ENCODE peak calls at places on chromosomes 11 and 22, in nine cellular contexts. One of them, this sample, is unnamed.

GRCh38 chr22:41565403-41566054 is 4.7 kb downstream of the CSDC2 start:
- DNase-seq in fibroblast of lung: peak
- DNase-seq in body of pancreas: peak
- DNase-seq in HFF-Myc: peak
- DNase-seq in stromal cell of bone marrow: peak
- DNase-seq in GM03348: peak
- DNase-seq in head of caudate nucleus: no peak
- DNase-seq in NB4: peak
- DNase-seq in activated CD4-positive, alpha-beta T cell treated with anti-CD3 and anti-CD28 coated beads, Interleukin-2, amount 10 ng/mL, durations not matched to agents 7 days and 5 days: peak
- DNase-seq in this sample: peak

GRCh38 chr11:67452141-67452952 is at the start of gene GPR152:
- DNase-seq in fibroblast of lung: no peak
- DNase-seq in body of pancreas: peak
- DNase-seq in HFF-Myc: no peak
- DNase-seq in stromal cell of bone marrow: no peak
- DNase-seq in GM03348: no peak
- DNase-seq in head of caudate nucleus: no peak
- DNase-seq in NB4: no peak
- DNase-seq in activated CD4-positive, alpha-beta T cell treated with anti-CD3 and anti-CD28 coated beads, Interleukin-2, amount 10 ng/mL, durations not matched to agents 7 days and 5 days: no peak
- DNase-seq in this sample: peak

GRCh38 chr11:106418786-106419185 is 341.3 kb downstream of the AASDHPPT start:
- DNase-seq in fibroblast of lung: no peak
- DNase-seq in body of pancreas: no peak
- DNase-seq in HFF-Myc: no peak
- DNase-seq in stromal cell of bone marrow: no peak
- DNase-seq in GM03348: no peak
- DNase-seq in head of caudate nucleus: no peak
- DNase-seq in NB4: no peak
- DNase-seq in activated CD4-positive, alpha-beta T cell treated with anti-CD3 and anti-CD28 coated beads, Interleukin-2, amount 10 ng/mL, durations not matched to agents 7 days and 5 days: no peak
- DNase-seq in this sample: no peak

GRCh38 chr22:36465232-36466021 is 16.0 kb downstream of the TXN2 start:
- DNase-seq in fibroblast of lung: peak
- DNase-seq in body of pancreas: peak
- DNase-seq in HFF-Myc: no peak
- DNase-seq in stromal cell of bone marrow: no peak
- DNase-seq in GM03348: peak
- DNase-seq in head of caudate nucleus: peak
- DNase-seq in NB4: peak
- DNase-seq in activated CD4-positive, alpha-beta T cell treated with anti-CD3 and anti-CD28 coated beads, Interleukin-2, amount 10 ng/mL, durations not matched to agents 7 days and 5 days: no peak
- DNase-seq in this sample: peak

GRCh38 chr22:30602049-30602448 is 4.9 kb upstream of the TCN2 start:
- DNase-seq in fibroblast of lung: peak
- DNase-seq in body of pancreas: no peak
- DNase-seq in HFF-Myc: no peak
- DNase-seq in stromal cell of bone marrow: no peak
- DNase-seq in GM03348: no peak
- DNase-seq in head of caudate nucleus: no peak
- DNase-seq in NB4: peak
- DNase-seq in activated CD4-positive, alpha-beta T cell treated with anti-CD3 and anti-CD28 coated beads, Interleukin-2, amount 10 ng/mL, durations not matched to agents 7 days and 5 days: peak
- DNase-seq in this sample: peak

GRCh38 chr11:7014118-7014517 is 6.0 kb downstream of the ZNF214 start:
- DNase-seq in fibroblast of lung: no peak
- DNase-seq in body of pancreas: no peak
- DNase-seq in HFF-Myc: no peak
- DNase-seq in stromal cell of bone marrow: no peak
- DNase-seq in GM03348: no peak
- DNase-seq in head of caudate nucleus: no peak
- DNase-seq in NB4: no peak
- DNase-seq in activated CD4-positive, alpha-beta T cell treated with anti-CD3 and anti-CD28 coated beads, Interleukin-2, amount 10 ng/mL, durations not matched to agents 7 days and 5 days: no peak
- DNase-seq in this sample: no peak

GRCh38 chr11:30549565-30549964 is 36.6 kb downstream of the MPPED2 start:
- DNase-seq in fibroblast of lung: no peak
- DNase-seq in body of pancreas: no peak
- DNase-seq in HFF-Myc: no peak
- DNase-seq in stromal cell of bone marrow: no peak
- DNase-seq in GM03348: no peak
- DNase-seq in head of caudate nucleus: no peak
- DNase-seq in NB4: no peak
- DNase-seq in activated CD4-positive, alpha-beta T cell treated with anti-CD3 and anti-CD28 coated beads, Interleukin-2, amount 10 ng/mL, durations not matched to agents 7 days and 5 days: no peak
- DNase-seq in this sample: no peak

GRCh38 chr11:2531987-2532703 is 87.3 kb downstream of the KCNQ1 start:
- DNase-seq in fibroblast of lung: no peak
- DNase-seq in body of pancreas: peak
- DNase-seq in HFF-Myc: no peak
- DNase-seq in stromal cell of bone marrow: no peak
- DNase-seq in GM03348: no peak
- DNase-seq in head of caudate nucleus: no peak
- DNase-seq in NB4: no peak
- DNase-seq in activated CD4-positive, alpha-beta T cell treated with anti-CD3 and anti-CD28 coated beads, Interleukin-2, amount 10 ng/mL, durations not matched to agents 7 days and 5 days: no peak
- DNase-seq in this sample: peak

GRCh38 chr11:133833899-133834296 is 11.4 kb downstream of the SPATA19 start:
- DNase-seq in fibroblast of lung: no peak
- DNase-seq in body of pancreas: no peak
- DNase-seq in HFF-Myc: no peak
- DNase-seq in stromal cell of bone marrow: no peak
- DNase-seq in GM03348: no peak
- DNase-seq in head of caudate nucleus: no peak
- DNase-seq in NB4: no peak
- DNase-seq in activated CD4-positive, alpha-beta T cell treated with anti-CD3 and anti-CD28 coated beads, Interleukin-2, amount 10 ng/mL, durations not matched to agents 7 days and 5 days: no peak
- DNase-seq in this sample: no peak

GRCh38 chr22:18987765-18988164 is 51.7 kb upstream of the PRODH start:
- DNase-seq in fibroblast of lung: peak
- DNase-seq in body of pancreas: peak
- DNase-seq in HFF-Myc: no peak
- DNase-seq in stromal cell of bone marrow: no peak
- DNase-seq in GM03348: peak
- DNase-seq in head of caudate nucleus: no peak
- DNase-seq in NB4: no peak
- DNase-seq in activated CD4-positive, alpha-beta T cell treated with anti-CD3 and anti-CD28 coated beads, Interleukin-2, amount 10 ng/mL, durations not matched to agents 7 days and 5 days: no peak
- DNase-seq in this sample: peak

GRCh38 chr22:36471341-36471821 is 10.1 kb downstream of the TXN2 start:
- DNase-seq in fibroblast of lung: peak
- DNase-seq in body of pancreas: no peak
- DNase-seq in HFF-Myc: no peak
- DNase-seq in stromal cell of bone marrow: no peak
- DNase-seq in GM03348: no peak
- DNase-seq in head of caudate nucleus: no peak
- DNase-seq in NB4: no peak
- DNase-seq in activated CD4-positive, alpha-beta T cell treated with anti-CD3 and anti-CD28 coated beads, Interleukin-2, amount 10 ng/mL, durations not matched to agents 7 days and 5 days: no peak
- DNase-seq in this sample: no peak

GRCh38 chr11:2886191-2886894 is 768 bp upstream of the CDKN1C start:
- DNase-seq in fibroblast of lung: peak
- DNase-seq in body of pancreas: peak
- DNase-seq in HFF-Myc: no peak
- DNase-seq in stromal cell of bone marrow: no peak
- DNase-seq in GM03348: peak
- DNase-seq in head of caudate nucleus: peak
- DNase-seq in NB4: no peak
- DNase-seq in activated CD4-positive, alpha-beta T cell treated with anti-CD3 and anti-CD28 coated beads, Interleukin-2, amount 10 ng/mL, durations not matched to agents 7 days and 5 days: peak
- DNase-seq in this sample: peak

GRCh38 chr11:120174866-120175265 is 36.0 kb upstream of the OAF start:
- DNase-seq in fibroblast of lung: no peak
- DNase-seq in body of pancreas: no peak
- DNase-seq in HFF-Myc: no peak
- DNase-seq in stromal cell of bone marrow: no peak
- DNase-seq in GM03348: no peak
- DNase-seq in head of caudate nucleus: no peak
- DNase-seq in NB4: peak
- DNase-seq in activated CD4-positive, alpha-beta T cell treated with anti-CD3 and anti-CD28 coated beads, Interleukin-2, amount 10 ng/mL, durations not matched to agents 7 days and 5 days: no peak
- DNase-seq in this sample: no peak

GRCh38 chr11:1749020-1749758 is 1.2 kb downstream of the IFITM10 start:
- DNase-seq in fibroblast of lung: no peak
- DNase-seq in body of pancreas: no peak
- DNase-seq in HFF-Myc: no peak
- DNase-seq in stromal cell of bone marrow: no peak
- DNase-seq in GM03348: peak
- DNase-seq in head of caudate nucleus: no peak
- DNase-seq in NB4: no peak
- DNase-seq in activated CD4-positive, alpha-beta T cell treated with anti-CD3 and anti-CD28 coated beads, Interleukin-2, amount 10 ng/mL, durations not matched to agents 7 days and 5 days: no peak
- DNase-seq in this sample: peak

GRCh38 chr22:48351376-48352085 is 1476.1 kb downstream of the BRD1 start:
- DNase-seq in fibroblast of lung: no peak
- DNase-seq in body of pancreas: no peak
- DNase-seq in HFF-Myc: no peak
- DNase-seq in stromal cell of bone marrow: no peak
- DNase-seq in GM03348: no peak
- DNase-seq in head of caudate nucleus: no peak
- DNase-seq in NB4: no peak
- DNase-seq in activated CD4-positive, alpha-beta T cell treated with anti-CD3 and anti-CD28 coated beads, Interleukin-2, amount 10 ng/mL, durations not matched to agents 7 days and 5 days: no peak
- DNase-seq in this sample: peak

GRCh38 chr11:221998-222789 is 13.9 kb downstream of the SIRT3 start:
- DNase-seq in fibroblast of lung: no peak
- DNase-seq in body of pancreas: no peak
- DNase-seq in HFF-Myc: no peak
- DNase-seq in stromal cell of bone marrow: no peak
- DNase-seq in GM03348: no peak
- DNase-seq in head of caudate nucleus: no peak
- DNase-seq in NB4: no peak
- DNase-seq in activated CD4-positive, alpha-beta T cell treated with anti-CD3 and anti-CD28 coated beads, Interleukin-2, amount 10 ng/mL, durations not matched to agents 7 days and 5 days: no peak
- DNase-seq in this sample: peak

GRCh38 chr11:45773271-45774022 is 31.5 kb upstream of the SLC35C1 start:
- DNase-seq in fibroblast of lung: no peak
- DNase-seq in body of pancreas: no peak
- DNase-seq in HFF-Myc: no peak
- DNase-seq in stromal cell of bone marrow: no peak
- DNase-seq in GM03348: peak
- DNase-seq in head of caudate nucleus: no peak
- DNase-seq in NB4: no peak
- DNase-seq in activated CD4-positive, alpha-beta T cell treated with anti-CD3 and anti-CD28 coated beads, Interleukin-2, amount 10 ng/mL, durations not matched to agents 7 days and 5 days: no peak
- DNase-seq in this sample: no peak

GRCh38 chr11:96332236-96332761 is 10.7 kb downstream of the MAML2 start:
- DNase-seq in fibroblast of lung: peak
- DNase-seq in body of pancreas: no peak
- DNase-seq in HFF-Myc: no peak
- DNase-seq in stromal cell of bone marrow: no peak
- DNase-seq in GM03348: no peak
- DNase-seq in head of caudate nucleus: no peak
- DNase-seq in NB4: no peak
- DNase-seq in activated CD4-positive, alpha-beta T cell treated with anti-CD3 and anti-CD28 coated beads, Interleukin-2, amount 10 ng/mL, durations not matched to agents 7 days and 5 days: no peak
- DNase-seq in this sample: peak

GRCh38 chr11:20497124-20497792 is 102.2 kb upstream of the SLC6A5 start:
- DNase-seq in fibroblast of lung: no peak
- DNase-seq in body of pancreas: no peak
- DNase-seq in HFF-Myc: no peak
- DNase-seq in stromal cell of bone marrow: no peak
- DNase-seq in GM03348: no peak
- DNase-seq in head of caudate nucleus: no peak
- DNase-seq in NB4: no peak
- DNase-seq in activated CD4-positive, alpha-beta T cell treated with anti-CD3 and anti-CD28 coated beads, Interleukin-2, amount 10 ng/mL, durations not matched to agents 7 days and 5 days: no peak
- DNase-seq in this sample: no peak

GRCh38 chr22:46084376-46084775 is 66.0 kb upstream of the PPARA start:
- DNase-seq in fibroblast of lung: no peak
- DNase-seq in body of pancreas: no peak
- DNase-seq in HFF-Myc: no peak
- DNase-seq in stromal cell of bone marrow: no peak
- DNase-seq in GM03348: no peak
- DNase-seq in head of caudate nucleus: peak
- DNase-seq in NB4: no peak
- DNase-seq in activated CD4-positive, alpha-beta T cell treated with anti-CD3 and anti-CD28 coated beads, Interleukin-2, amount 10 ng/mL, durations not matched to agents 7 days and 5 days: no peak
- DNase-seq in this sample: no peak

GRCh38 chr11:73019448-73019847 is 122.7 kb downstream of the FCHSD2 start:
- DNase-seq in fibroblast of lung: no peak
- DNase-seq in body of pancreas: no peak
- DNase-seq in HFF-Myc: no peak
- DNase-seq in stromal cell of bone marrow: no peak
- DNase-seq in GM03348: no peak
- DNase-seq in head of caudate nucleus: no peak
- DNase-seq in NB4: no peak
- DNase-seq in activated CD4-positive, alpha-beta T cell treated with anti-CD3 and anti-CD28 coated beads, Interleukin-2, amount 10 ng/mL, durations not matched to agents 7 days and 5 days: no peak
- DNase-seq in this sample: no peak

GRCh38 chr22:29478326-29479276 is 1.4 kb upstream of the NEFH start:
- DNase-seq in fibroblast of lung: no peak
- DNase-seq in body of pancreas: peak
- DNase-seq in HFF-Myc: no peak
- DNase-seq in stromal cell of bone marrow: no peak
- DNase-seq in GM03348: peak
- DNase-seq in head of caudate nucleus: peak
- DNase-seq in NB4: peak
- DNase-seq in activated CD4-positive, alpha-beta T cell treated with anti-CD3 and anti-CD28 coated beads, Interleukin-2, amount 10 ng/mL, durations not matched to agents 7 days and 5 days: peak
- DNase-seq in this sample: peak